ENCODE peak calls at places on chromosome 18, in eight cellular contexts. E is astrocyte of the spinal cord, N is fibroblast of pulmonary artery, B is foreskin fibroblast, T is fibroblast of the aortic adventitia, M is cardiac muscle cell, R is AG09309, P is ascending aorta. X is an unnamed sample.

GRCh38 chr18:66640431-66640830 is 36.5 kb upstream of the CDH19 start:
- DNase-seq in M (no peak), N (peak; percentile 72), B (no peak), P (no peak), R (no peak), E (no peak), T (no peak), X (no peak)

GRCh38 chr18:36534154-36534688 is 236.7 kb downstream of the FHOD3 start:
- DNase-seq in R (no peak), P (no peak), E (peak; percentile 29), M (no peak), T (no peak), B (no peak), N (no peak), X (no peak)

GRCh38 chr18:50853863-50854271 is 25.1 kb upstream of the ME2 start:
- DNase-seq in E (peak; percentile 46), R (no peak), B (peak; percentile 20), M (no peak), T (peak; percentile 72), N (peak; percentile 85), P (peak; percentile 66), X (peak; percentile 81)

GRCh38 chr18:3062798-3063563 is 50.0 kb upstream of the LPIN2 start:
- DNase-seq in P (peak; percentile 81), B (peak; percentile 69), T (peak; percentile 43), E (peak; percentile 28), R (no peak), N (peak; percentile 49), M (peak; percentile 85), X (peak; percentile 44)

GRCh38 chr18:44655435-44655834 is 25.3 kb upstream of the SETBP1 start:
- DNase-seq in T (no peak), P (no peak), N (no peak), M (no peak), R (no peak), E (no peak), B (no peak), X (no peak)

GRCh38 chr18:46516555-46516954 is 140.5 kb downstream of the LOXHD1 start:
- DNase-seq in B (no peak), P (no peak), N (no peak), M (no peak), R (no peak), E (no peak), T (no peak), X (no peak)

GRCh38 chr18:28728891-28729290 is 552.0 kb upstream of the CDH2 start:
- DNase-seq in P (no peak), T (peak; percentile 43), M (no peak), B (peak; percentile 17), R (no peak), N (peak; percentile 36), E (peak; percentile 34), X (peak; percentile 58)

GRCh38 chr18:79901665-79902064 is 49.8 kb downstream of the SLC66A2 start:
- DNase-seq in R (no peak), P (no peak), N (no peak), B (no peak), E (no peak), T (no peak), M (no peak), X (no peak)

GRCh38 chr18:6942742-6943141 is 174.9 kb downstream of the LAMA1 start:
- DNase-seq in M (no peak), N (no peak), B (no peak), R (no peak), T (no peak), P (no peak), E (no peak), X (no peak)

GRCh38 chr18:7945882-7946281 is 378.8 kb downstream of the PTPRM start:
- DNase-seq in M (no peak), N (peak; percentile 87), R (peak; percentile 73), T (peak; percentile 87), P (no peak), B (peak; percentile 95), E (peak; percentile 90), X (peak; percentile 94)
- H3K4me3 ChIP-seq in M (no peak overlapping the region), N (no peak overlapping the region), R (no peak overlapping the region), T (no peak overlapping the region), P (no peak overlapping the region), B (no peak overlapping the region), E (no peak overlapping the region), X (no peak overlapping the region)

DNA sequence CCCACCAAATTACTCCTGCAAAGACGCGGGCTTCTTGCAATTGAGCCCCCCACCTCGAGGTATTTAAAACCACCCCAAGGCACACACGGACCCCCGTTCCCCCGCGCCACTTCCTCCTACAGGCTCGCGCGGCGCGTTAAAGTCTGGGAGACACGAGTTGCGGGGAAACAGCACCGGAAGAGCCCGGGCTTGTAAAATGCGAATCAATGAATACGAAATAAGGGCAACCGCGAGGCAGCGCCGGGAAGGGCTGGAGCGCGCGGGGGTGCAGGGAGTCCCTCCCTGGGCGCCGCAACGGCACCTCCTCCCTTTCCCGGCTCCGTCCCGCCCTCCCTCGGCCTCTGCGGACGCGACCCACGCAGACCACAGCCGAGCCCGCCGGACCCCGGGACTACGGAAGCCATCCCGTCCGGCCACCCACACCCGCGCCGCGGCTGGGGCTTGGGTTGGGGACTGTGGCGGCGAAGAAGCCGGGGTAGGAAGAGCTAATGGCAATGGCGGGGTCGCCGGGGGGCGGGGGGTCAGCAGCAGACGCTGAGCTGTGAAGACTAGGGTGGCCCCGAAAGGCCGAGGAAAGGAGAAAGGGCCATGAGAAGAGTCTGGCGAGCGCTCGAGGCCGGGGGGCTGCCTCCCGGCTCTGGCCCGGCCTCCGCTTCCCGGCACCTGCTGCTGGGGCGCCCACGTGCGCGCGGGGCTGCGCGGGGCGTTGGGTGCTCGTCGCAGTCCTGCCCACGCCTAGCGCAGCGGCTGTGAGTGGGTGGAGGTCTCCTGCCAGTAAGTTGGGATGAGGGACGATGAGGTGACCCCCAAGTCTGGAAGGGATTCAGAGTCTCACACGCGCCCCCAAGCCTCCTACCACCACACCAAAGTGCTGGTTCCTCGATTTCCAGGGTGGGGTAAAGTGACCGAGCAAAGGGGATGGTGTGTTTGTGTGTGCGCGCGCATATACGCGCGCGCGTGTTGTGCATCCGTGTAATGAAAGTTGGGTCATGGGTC is 1.2 kb upstream of the NETO1 start:
- DNase-seq in B (peak; percentile 42), T (no peak), R (no peak), E (peak; percentile 25), P (no peak), M (peak; percentile 30), N (no peak), X (no peak)
- H3K4me3 ChIP-seq in B (peak overlapping the region; percentile 42), T (no peak overlapping the region), R (peak overlapping the region; percentile 79), E (peak overlapping the region; percentile 65), P (peak overlapping the region; percentile 40), M (peak overlapping the region; percentile 57), N (no peak overlapping the region), X (peak overlapping the region; percentile 27)

GRCh38 chr18:26495267-26495666 is 53.1 kb downstream of the KCTD1 start:
- DNase-seq in R (no peak), M (no peak), P (no peak), T (no peak), N (no peak), B (no peak), E (no peak), X (no peak)

GRCh38 chr18:26502834-26503233 is 45.5 kb downstream of the KCTD1 start:
- DNase-seq in T (no peak), P (no peak), E (no peak), R (no peak), N (no peak), B (no peak), M (no peak), X (no peak)

GRCh38 chr18:26496528-26496927 is 51.8 kb downstream of the KCTD1 start:
- DNase-seq in E (no peak), P (no peak), R (no peak), M (no peak), T (no peak), N (no peak), B (no peak), X (no peak)

GRCh38 chr18:26493021-26493420 is 55.3 kb downstream of the KCTD1 start:
- DNase-seq in P (no peak), E (peak; percentile 26), B (peak; percentile 61), M (no peak), T (no peak), R (no peak), N (peak; percentile 17), X (no peak)

GRCh38 chr18:26497881-26498280 is 50.5 kb downstream of the KCTD1 start:
- DNase-seq in N (no peak), T (peak; percentile 73), E (no peak), R (no peak), B (no peak), M (no peak), P (no peak), X (peak; percentile 45)
- H3K4me3 ChIP-seq in N (no peak overlapping the region), T (no peak overlapping the region), E (no peak overlapping the region), R (no peak overlapping the region), B (no peak overlapping the region), M (no peak overlapping the region), P (no peak overlapping the region), X (no peak overlapping the region)

GRCh38 chr18:61581578-61582204 is 248.5 kb downstream of the CDH20 start:
- DNase-seq in R (no peak), E (peak; percentile 61), P (peak; percentile 83), T (peak; percentile 60), M (peak; percentile 82), N (peak; percentile 60), B (peak; percentile 79), X (peak; percentile 55)
- H3K4me3 ChIP-seq in R (peak overlapping the region; percentile 40), E (peak overlapping the region; percentile 33), P (peak overlapping the region; percentile 45), T (peak overlapping the region; percentile 61), M (peak overlapping the region; percentile 19), N (peak overlapping the region; percentile 48), B (peak overlapping the region; percentile 54), X (peak overlapping the region; percentile 27)

DNA sequence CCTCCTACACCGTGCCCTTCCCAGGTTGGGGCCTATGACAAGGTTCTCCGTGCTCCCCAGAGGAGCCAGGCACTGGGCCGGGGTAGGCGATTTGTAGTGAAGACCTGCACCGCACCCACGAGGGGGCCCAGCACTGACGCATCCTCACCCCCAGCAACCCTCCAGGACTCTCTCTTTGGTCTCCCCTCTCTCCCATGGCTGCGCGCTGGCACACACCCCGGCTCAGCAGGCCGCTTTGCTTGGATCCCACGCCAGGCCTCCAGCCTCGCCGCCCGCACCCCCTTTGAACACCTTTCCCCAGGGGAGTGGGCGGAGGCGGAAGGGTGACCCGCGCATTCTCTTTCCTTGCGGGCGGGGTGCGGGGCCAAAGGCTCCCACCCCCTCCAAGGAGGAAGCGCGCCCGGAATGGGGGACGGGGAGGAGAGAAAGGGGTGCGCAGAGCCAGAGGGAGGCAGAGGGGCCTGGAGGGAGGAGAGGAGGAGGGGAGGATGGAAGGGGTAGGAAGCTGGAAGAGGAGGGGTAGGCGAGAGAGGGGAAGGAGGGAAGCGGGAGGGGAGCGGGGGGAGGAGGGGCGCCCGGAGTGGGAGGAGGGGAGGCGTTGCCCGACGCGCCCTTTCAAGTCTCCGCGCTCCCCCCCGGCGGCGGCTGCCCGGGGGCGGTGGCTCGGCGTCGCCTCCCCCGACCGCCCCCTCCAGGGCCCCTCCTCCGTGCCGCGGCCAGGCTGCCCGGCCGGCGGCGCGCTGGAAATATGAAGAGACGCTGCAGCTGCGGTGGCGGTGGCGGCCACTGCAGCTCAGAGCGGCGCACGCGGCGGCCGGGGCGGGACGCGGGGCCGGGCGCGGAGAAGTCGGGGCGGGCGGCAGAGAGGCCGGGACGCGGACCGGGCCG is at the start of gene APCDD1:
- DNase-seq in R (no peak), B (peak; percentile 80), E (no peak), T (no peak), P (peak; percentile 81), M (peak; percentile 86), N (no peak), X (peak; percentile 24)
- H3K4me3 ChIP-seq in R (peak within 1 kb of the TSS; percentile 45), B (peak within 1 kb of the TSS; percentile 97), E (peak within 1 kb of the TSS; percentile 31), T (peak within 1 kb of the TSS; percentile 17), P (peak within 1 kb of the TSS; percentile 63), M (peak within 1 kb of the TSS; percentile 85), N (peak within 1 kb of the TSS; percentile 29), X (peak within 1 kb of the TSS; percentile 58)

GRCh38 chr18:9910071-9910470 is 3.7 kb upstream of the VAPA start:
- DNase-seq in N (no peak), P (no peak), R (no peak), T (no peak), M (no peak), B (no peak), E (no peak), X (no peak)
- H3K4me3 ChIP-seq in N (no peak overlapping the region), P (no peak overlapping the region), R (no peak overlapping the region), T (no peak overlapping the region), M (no peak overlapping the region), B (no peak overlapping the region), E (no peak overlapping the region), X (no peak overlapping the region)

X was measured in fibroblast of lung.